ENCODE peak calls at places on chromosomes 12 and 14, in four cellular contexts. One of them, this sample, is unnamed.

GRCh38 chr12:48000878-48001321 is 3.4 kb downstream of the COL2A1 start:
- DNase-seq in left cardiac atrium: no peak
- DNase-seq in psoas muscle: no peak
- DNase-seq in stimulated activated CD8-positive, alpha-beta memory T cell treated with anti-CD3 and anti-CD28 coated beads, Interleukin-15, amount 100 ng/mL, for 24 hours: no peak
- DNase-seq in this sample: no peak

GRCh38 chr14:89415139-89415538 is 1.9 kb downstream of the FOXN3 start:
- DNase-seq in left cardiac atrium: no peak
- DNase-seq in psoas muscle: no peak
- DNase-seq in stimulated activated CD8-positive, alpha-beta memory T cell treated with anti-CD3 and anti-CD28 coated beads, Interleukin-15, amount 100 ng/mL, for 24 hours: no peak
- DNase-seq in this sample: no peak

GRCh38 chr14:65433157-65433556 is 20.6 kb downstream of the FUT8 start:
- DNase-seq in left cardiac atrium: no peak
- DNase-seq in psoas muscle: no peak
- DNase-seq in stimulated activated CD8-positive, alpha-beta memory T cell treated with anti-CD3 and anti-CD28 coated beads, Interleukin-15, amount 100 ng/mL, for 24 hours: no peak
- DNase-seq in this sample: no peak

GRCh38 chr12:100329800-100330199 is 27.1 kb upstream of the SLC17A8 start:
- DNase-seq in psoas muscle: no peak
- DNase-seq in stimulated activated CD8-positive, alpha-beta memory T cell treated with anti-CD3 and anti-CD28 coated beads, Interleukin-15, amount 100 ng/mL, for 24 hours: no peak
- DNase-seq in left cardiac atrium: no peak
- DNase-seq in this sample: no peak

GRCh38 chr14:24329736-24330135 is 5.1 kb downstream of the ADCY4 start:
- DNase-seq in psoas muscle: peak; percentile 71
- DNase-seq in stimulated activated CD8-positive, alpha-beta memory T cell treated with anti-CD3 and anti-CD28 coated beads, Interleukin-15, amount 100 ng/mL, for 24 hours: no peak
- DNase-seq in left cardiac atrium: peak; percentile 60
- DNase-seq in this sample: no peak

GRCh38 chr14:90599339-90599738 is 202.5 kb downstream of the CALM1 start:
- DNase-seq in stimulated activated CD8-positive, alpha-beta memory T cell treated with anti-CD3 and anti-CD28 coated beads, Interleukin-15, amount 100 ng/mL, for 24 hours: no peak
- DNase-seq in psoas muscle: no peak
- DNase-seq in left cardiac atrium: no peak
- DNase-seq in this sample: no peak

GRCh38 chr14:44404599-44405349 is 102.3 kb downstream of the FSCB start:
- DNase-seq in left cardiac atrium: no peak
- DNase-seq in psoas muscle: no peak
- DNase-seq in stimulated activated CD8-positive, alpha-beta memory T cell treated with anti-CD3 and anti-CD28 coated beads, Interleukin-15, amount 100 ng/mL, for 24 hours: no peak
- DNase-seq in this sample: no peak

GRCh38 chr12:114658002-114658441 is 26.0 kb downstream of the TBX3 start:
- DNase-seq in stimulated activated CD8-positive, alpha-beta memory T cell treated with anti-CD3 and anti-CD28 coated beads, Interleukin-15, amount 100 ng/mL, for 24 hours: no peak
- DNase-seq in psoas muscle: no peak
- DNase-seq in left cardiac atrium: no peak
- DNase-seq in this sample: no peak

GRCh38 chr14:38202444-38203191 is 5.1 kb upstream of the SSTR1 start:
- DNase-seq in psoas muscle: no peak
- DNase-seq in left cardiac atrium: no peak
- DNase-seq in stimulated activated CD8-positive, alpha-beta memory T cell treated with anti-CD3 and anti-CD28 coated beads, Interleukin-15, amount 100 ng/mL, for 24 hours: no peak
- DNase-seq in this sample: no peak

GRCh38 chr14:58607571-58608317 is 30.0 kb upstream of the DACT1 start:
- DNase-seq in stimulated activated CD8-positive, alpha-beta memory T cell treated with anti-CD3 and anti-CD28 coated beads, Interleukin-15, amount 100 ng/mL, for 24 hours: no peak
- DNase-seq in left cardiac atrium: no peak
- DNase-seq in psoas muscle: no peak
- DNase-seq in this sample: no peak

GRCh38 chr14:83294941-83295340 is 1761.3 kb upstream of the SEL1L start:
- DNase-seq in stimulated activated CD8-positive, alpha-beta memory T cell treated with anti-CD3 and anti-CD28 coated beads, Interleukin-15, amount 100 ng/mL, for 24 hours: no peak
- DNase-seq in psoas muscle: no peak
- DNase-seq in left cardiac atrium: no peak
- DNase-seq in this sample: no peak